ENCODE peak calls at places on chromosomes 12 and 14, in four cellular contexts. One of them, this sample, is unnamed.

GRCh38 chr12:5556033-5556614 is 124.2 kb downstream of the NTF3 start:
- DNase-seq in H1: peak
- DNase-seq in WTC11: peak
- DNase-seq in K562: peak
- DNase-seq in this sample: peak

GRCh38 chr14:59189281-59189821 is 884 bp downstream of the DAAM1 start:
- DNase-seq in K562: peak
- DNase-seq in WTC11: peak
- DNase-seq in H1: peak
- DNase-seq in this sample: peak

GRCh38 chr14:39673141-39674133 is 241.2 kb upstream of the FBXO33 start:
- DNase-seq in H1: no peak
- DNase-seq in WTC11: no peak
- DNase-seq in K562: no peak
- DNase-seq in this sample: no peak

GRCh38 chr12:6334940-6335450 is 6.9 kb downstream of the TNFRSF1A start:
- DNase-seq in K562: no peak
- DNase-seq in H1: no peak
- DNase-seq in WTC11: no peak
- DNase-seq in this sample: no peak

GRCh38 chr14:65370890-65371289 is 41.6 kb upstream of the FUT8 start:
- DNase-seq in K562: no peak
- DNase-seq in H1: no peak
- DNase-seq in WTC11: no peak
- DNase-seq in this sample: no peak

GRCh38 chr12:30515351-30515750 is 180.3 kb downstream of the IPO8 start:
- DNase-seq in WTC11: no peak
- DNase-seq in H1: no peak
- DNase-seq in K562: no peak
- DNase-seq in this sample: peak

GRCh38 chr12:42010715-42011114 is 134.0 kb downstream of the GXYLT1 start:
- DNase-seq in K562: no peak
- DNase-seq in WTC11: no peak
- DNase-seq in H1: no peak
- DNase-seq in this sample: no peak

GRCh38 chr14:58731465-58732330 is 93.9 kb downstream of the DACT1 start:
- DNase-seq in K562: no peak
- DNase-seq in H1: no peak
- DNase-seq in WTC11: no peak
- DNase-seq in this sample: no peak

GRCh38 chr14:76136476-76137160 is 15.1 kb upstream of the GPATCH2L start:
- DNase-seq in H1: no peak
- DNase-seq in WTC11: no peak
- DNase-seq in K562: peak
- DNase-seq in this sample: peak

GRCh38 chr12:2856901-2857495 is at the start of gene TEX52:
- DNase-seq in WTC11: peak
- DNase-seq in K562: no peak
- DNase-seq in H1: peak
- DNase-seq in this sample: no peak

GRCh38 chr14:43872752-43873655 is 634.1 kb downstream of the FSCB start:
- DNase-seq in H1: no peak
- DNase-seq in K562: no peak
- DNase-seq in WTC11: no peak
- DNase-seq in this sample: no peak

GRCh38 chr12:30696486-30696885 is 817 bp upstream of the IPO8 start:
- DNase-seq in H1: peak
- DNase-seq in K562: no peak
- DNase-seq in WTC11: peak
- DNase-seq in this sample: peak

GRCh38 chr12:90078344-90078743 is 369.7 kb upstream of the ATP2B1 start:
- DNase-seq in WTC11: no peak
- DNase-seq in K562: no peak
- DNase-seq in H1: no peak
- DNase-seq in this sample: no peak

GRCh38 chr14:65728604-65729003 is 316.1 kb downstream of the FUT8 start:
- DNase-seq in WTC11: no peak
- DNase-seq in K562: no peak
- DNase-seq in H1: no peak
- DNase-seq in this sample: no peak

GRCh38 chr14:105475916-105476845 is 1.6 kb downstream of the CRIP2 start:
- DNase-seq in H1: no peak
- DNase-seq in WTC11: no peak
- DNase-seq in K562: no peak
- DNase-seq in this sample: peak

GRCh38 chr14:20630340-20631022 is 11.0 kb downstream of the OR6S1 start:
- DNase-seq in H1: peak
- DNase-seq in WTC11: peak
- DNase-seq in K562: no peak
- DNase-seq in this sample: no peak

GRCh38 chr12:13000616-13000934 is 510 bp upstream of the HEBP1 start:
- DNase-seq in WTC11: no peak
- DNase-seq in K562: no peak
- DNase-seq in H1: no peak
- DNase-seq in this sample: peak

GRCh38 chr12:80218925-80219714 is 119.8 kb downstream of the OTOGL start:
- DNase-seq in WTC11: no peak
- DNase-seq in H1: no peak
- DNase-seq in K562: no peak
- DNase-seq in this sample: no peak

GRCh38 chr14:102784892-102785597 is 7.8 kb downstream of the TRAF3 start:
- DNase-seq in WTC11: no peak
- DNase-seq in H1: no peak
- DNase-seq in K562: no peak
- DNase-seq in this sample: no peak

GRCh38 chr12:48198985-48199384 is 4.1 kb downstream of the OR10AD1 start:
- DNase-seq in K562: no peak
- DNase-seq in H1: no peak
- DNase-seq in WTC11: no peak
- DNase-seq in this sample: no peak

GRCh38 chr12:118061876-118062791 is 1.2 kb upstream of the WSB2 start:
- DNase-seq in K562: peak
- DNase-seq in H1: peak
- DNase-seq in WTC11: peak
- DNase-seq in this sample: peak

GRCh38 chr12:124523071-124523470 is 44.3 kb downstream of the NCOR2 start:
- DNase-seq in WTC11: no peak
- DNase-seq in K562: no peak
- DNase-seq in H1: no peak
- DNase-seq in this sample: no peak
- TF ChIP-seq TEAD4 in WTC11: no peak
- TF ChIP-seq TEAD4 in K562: no peak
- TF ChIP-seq TEAD4 in H1: no peak
- TF ChIP-seq TEAD4 in this sample: no peak

DNA sequence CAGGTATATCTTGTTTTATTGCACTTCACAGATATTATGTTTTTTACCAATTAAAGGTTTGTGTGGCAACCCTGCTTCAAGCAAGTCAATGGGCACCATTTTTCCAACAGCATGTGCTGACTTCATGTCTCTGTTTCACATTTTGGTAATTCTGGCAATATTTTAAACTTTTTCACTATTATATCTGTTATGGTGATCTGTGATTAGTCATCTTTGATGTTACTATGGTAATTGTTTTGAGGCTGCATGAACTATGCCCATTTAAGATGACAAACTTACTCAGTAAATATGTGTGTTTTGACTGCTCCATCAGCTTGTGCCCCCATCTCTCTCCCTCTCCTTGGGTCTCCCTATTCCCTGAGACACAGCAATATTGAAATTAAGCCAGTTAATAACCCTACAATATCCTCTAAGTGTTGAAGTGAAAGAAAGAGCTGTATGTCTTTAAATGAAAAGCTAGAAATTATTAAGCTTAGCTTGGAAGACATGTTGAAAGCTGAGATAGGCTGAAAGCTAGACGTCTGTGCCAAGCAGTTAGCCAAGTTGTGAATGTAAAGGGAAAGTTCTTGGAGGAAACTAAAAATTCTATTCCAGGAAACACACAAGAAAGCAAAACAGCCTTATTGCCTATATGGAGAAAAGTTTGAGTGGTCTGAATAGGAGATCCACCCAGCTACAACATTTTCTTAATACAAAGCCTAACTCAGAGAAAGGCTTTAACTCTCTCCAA is 365.1 kb downstream of the ATP23 start:
- DNase-seq in WTC11: no peak
- DNase-seq in H1: no peak
- DNase-seq in K562: no peak
- DNase-seq in this sample: no peak
- TF ChIP-seq TEAD4 in WTC11: no peak
- TF ChIP-seq TEAD4 in H1: no peak
- TF ChIP-seq TEAD4 in K562: no peak
- TF ChIP-seq TEAD4 in this sample: no peak

DNA sequence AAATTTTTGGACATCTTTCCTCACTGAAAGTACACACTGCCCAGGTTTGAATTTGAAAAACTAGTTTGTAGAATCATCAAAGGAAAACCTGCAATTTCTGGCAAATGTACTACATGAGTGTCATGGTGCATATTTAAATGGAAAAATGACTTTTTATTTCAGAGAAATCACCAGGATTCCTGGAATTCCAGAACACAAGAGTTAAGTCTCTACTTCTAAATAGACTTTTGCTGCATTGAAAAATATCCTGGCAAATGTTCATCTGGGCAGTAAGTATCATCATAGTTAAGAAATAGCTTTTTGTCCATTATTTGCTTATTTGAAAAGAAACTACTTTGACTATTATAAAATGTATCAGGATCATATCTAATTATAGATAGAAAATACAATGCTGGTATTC is 275.1 kb downstream of the PRKD1 start:
- DNase-seq in H1: no peak
- DNase-seq in WTC11: no peak
- DNase-seq in K562: no peak
- DNase-seq in this sample: no peak
- TF ChIP-seq TEAD4 in H1: no peak
- TF ChIP-seq TEAD4 in WTC11: no peak
- TF ChIP-seq TEAD4 in K562: no peak
- TF ChIP-seq TEAD4 in this sample: no peak

DNA sequence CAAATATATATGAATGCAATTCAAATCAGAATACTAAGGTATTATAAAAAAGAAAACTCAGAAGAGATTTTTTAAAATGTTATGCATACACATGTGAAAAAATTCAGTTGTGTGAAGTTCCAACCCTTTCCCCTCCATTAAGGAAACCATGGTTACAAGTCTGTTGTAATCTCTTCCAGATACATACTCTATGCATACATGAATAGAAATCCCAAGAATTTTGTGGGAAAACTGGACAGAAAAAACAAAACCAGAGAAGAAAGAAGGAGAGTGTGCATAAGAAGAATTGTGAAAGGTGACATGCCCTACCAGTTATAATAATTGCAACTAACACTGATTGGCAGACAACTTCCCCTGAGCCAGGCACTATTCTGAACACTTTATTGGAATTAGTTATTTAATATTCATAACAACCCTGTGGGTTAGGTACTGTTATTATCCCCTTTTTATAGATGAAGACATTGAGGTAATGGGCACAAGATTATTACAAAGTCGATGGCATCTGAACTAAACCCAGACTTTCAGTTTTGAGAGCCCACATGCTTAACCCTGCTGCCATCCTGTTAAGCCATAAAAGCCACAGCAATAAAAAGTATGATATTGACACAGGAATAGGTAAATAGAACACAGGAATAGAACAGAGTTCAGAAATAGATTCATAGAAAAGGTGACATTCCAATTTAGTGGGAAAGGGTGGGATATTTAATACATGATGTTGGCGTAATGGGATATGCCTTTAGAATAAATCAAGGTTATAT is 120.0 kb downstream of the SLC38A1 start:
- DNase-seq in H1: no peak
- DNase-seq in WTC11: no peak
- DNase-seq in K562: no peak
- DNase-seq in this sample: no peak
- TF ChIP-seq TEAD4 in H1: no peak
- TF ChIP-seq TEAD4 in WTC11: no peak
- TF ChIP-seq TEAD4 in K562: no peak
- TF ChIP-seq TEAD4 in this sample: no peak

GRCh38 chr12:11130999-11131398 is 3.4 kb downstream of the TAS2R30 start:
- DNase-seq in WTC11: no peak
- DNase-seq in H1: no peak
- DNase-seq in K562: no peak
- DNase-seq in this sample: no peak
- TF ChIP-seq TEAD4 in WTC11: no peak
- TF ChIP-seq TEAD4 in H1: no peak
- TF ChIP-seq TEAD4 in K562: no peak
- TF ChIP-seq TEAD4 in this sample: no peak

GRCh38 chr12:94082690-94083089 is 65.7 kb upstream of the PLXNC1 start:
- DNase-seq in WTC11: no peak
- DNase-seq in H1: no peak
- DNase-seq in K562: no peak
- DNase-seq in this sample: no peak
- TF ChIP-seq TEAD4 in WTC11: no peak
- TF ChIP-seq TEAD4 in H1: no peak
- TF ChIP-seq TEAD4 in K562: no peak
- TF ChIP-seq TEAD4 in this sample: no peak

DNA sequence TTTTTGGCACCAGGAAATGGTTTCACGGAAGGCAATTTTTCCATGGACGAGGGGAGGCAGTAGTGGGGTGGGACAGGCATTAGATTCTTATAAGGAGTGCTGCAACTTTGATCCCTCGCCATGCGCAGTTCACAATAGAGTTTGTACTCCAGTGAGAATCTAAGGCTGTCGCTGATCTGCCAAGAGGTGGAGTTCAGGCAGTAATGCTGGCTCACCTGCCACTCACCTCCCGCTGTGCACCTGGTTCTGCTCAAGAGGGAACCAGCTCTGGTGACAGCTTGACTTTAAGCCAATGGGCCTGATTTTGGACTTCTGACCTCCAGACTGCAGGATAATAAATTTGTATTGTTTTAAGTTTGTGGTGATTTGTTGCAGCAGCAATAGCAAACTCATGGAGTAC is 80.8 kb upstream of the TTC7B start:
- DNase-seq in K562: no peak
- DNase-seq in WTC11: no peak
- DNase-seq in H1: no peak
- DNase-seq in this sample: no peak
- TF ChIP-seq TEAD4 in K562: no peak
- TF ChIP-seq TEAD4 in WTC11: no peak
- TF ChIP-seq TEAD4 in H1: no peak
- TF ChIP-seq TEAD4 in this sample: no peak

This sample was measured in SK-N-SH.